ENCODE peak calls at places on chromosomes 11 and 22, in eight cellular contexts. X is tibial nerve, Q is ovary, J is adipocyte, Y is H1, V is GM23248, U is mammary epithelial cell, O is upper lobe of right lung. H is an unnamed sample. For H3K4me1, H3K36me3 and H3K9me3, the result is how much of the 10 kb centered on the place peaks cover.

GRCh38 chr22:46542011-46542985 is 4.9 kb upstream of the CELSR1 start:
- DNase-seq in X (peak), Q (peak), J (peak), Y (no peak), V (peak), U (peak), O (peak), H (peak)

GRCh38 chr22:21726650-21727049 is 8.9 kb downstream of the YPEL1 start:
- DNase-seq in X (no peak), Q (no peak), J (no peak), Y (peak), V (no peak), U (no peak), O (no peak), H (no peak)

GRCh38 chr22:39433476-39434242 is 23.2 kb upstream of the MGAT3 start:
- DNase-seq in X (no peak), Q (no peak), J (no peak), Y (no peak), V (no peak), U (no peak), O (no peak), H (no peak)

GRCh38 chr22:38755911-38756532 is at the start of gene SUN2:
- DNase-seq in X (peak), Q (peak), J (peak), Y (no peak), V (peak), U (peak), O (peak), H (peak)

GRCh38 chr11:95242990-95243590 is 12.1 kb upstream of the SESN3 start:
- DNase-seq in X (no peak), Q (no peak), J (peak), Y (no peak), V (no peak), U (no peak), O (no peak), H (no peak)

GRCh38 chr22:46830001-46830715 is 67.7 kb downstream of the TBC1D22A start:
- DNase-seq in X (peak), Q (no peak), J (peak), Y (no peak), V (peak), U (peak), O (peak), H (no peak)

GRCh38 chr11:3139481-3140290 is 25.4 kb downstream of the OSBPL5 start:
- DNase-seq in X (no peak), Q (no peak), J (no peak), Y (no peak), V (no peak), U (no peak), O (no peak), H (no peak)

GRCh38 chr11:114121138-114121537 is 61.6 kb downstream of the ZBTB16 start:
- DNase-seq in X (no peak), Q (no peak), J (no peak), Y (no peak), V (no peak), U (no peak), O (no peak), H (no peak)

GRCh38 chr11:73343076-73343833 is 32.9 kb upstream of the RELT start:
- DNase-seq in X (no peak), Q (no peak), J (no peak), Y (no peak), V (no peak), U (no peak), O (no peak), H (no peak)

GRCh38 chr11:47448566-47449427 is at the start of gene RAPSN:
- DNase-seq in X (no peak), Q (no peak), J (no peak), Y (no peak), V (no peak), U (no peak), O (no peak), H (no peak)

GRCh38 chr22:47419239-47419638 is 656.8 kb downstream of the TBC1D22A start:
- DNase-seq in X (no peak), Q (no peak), J (no peak), Y (no peak), V (no peak), U (no peak), O (no peak), H (no peak)

GRCh38 chr22:42261266-42261665 is 9.2 kb downstream of the TCF20 start:
- DNase-seq in X (no peak), Q (no peak), J (peak), Y (no peak), V (peak), U (no peak), O (no peak), H (no peak)

GRCh38 chr11:17952487-17952886 is 60.4 kb downstream of the SERGEF start:
- DNase-seq in X (no peak), Q (no peak), J (no peak), Y (no peak), V (no peak), U (no peak), O (no peak), H (no peak)

GRCh38 chr11:22685111-22685510 is 18.7 kb downstream of the GAS2 start:
- DNase-seq in X (no peak), Q (no peak), J (no peak), Y (no peak), V (no peak), U (no peak), O (no peak), H (no peak)

GRCh38 chr11:123316003-123316402 is 114.1 kb upstream of the GRAMD1B start:
- DNase-seq in X (no peak), Q (no peak), J (no peak), Y (no peak), V (no peak), U (no peak), O (no peak), H (no peak)

GRCh38 chr11:43397251-43397650 is 38.5 kb downstream of the TTC17 start:
- DNase-seq in X (no peak), Q (no peak), J (no peak), Y (no peak), V (peak), U (no peak), O (no peak), H (no peak)

GRCh38 chr11:28089378-28089777 is 18.6 kb downstream of the KIF18A start:
- DNase-seq in X (no peak), Q (no peak), J (no peak), Y (no peak), V (no peak), U (no peak), O (no peak), H (no peak)

GRCh38 chr11:16669799-16670415 is 68.5 kb upstream of the C11orf58 start:
- DNase-seq in X (no peak), Q (no peak), J (peak), Y (peak), V (no peak), U (peak), O (no peak), H (no peak)

GRCh38 chr11:31493235-31493634 is 16.2 kb downstream of the IMMP1L start:
- DNase-seq in X (no peak), Q (no peak), J (no peak), Y (no peak), V (no peak), U (no peak), O (no peak), H (no peak)

GRCh38 chr11:31492320-31492913 is 17.0 kb downstream of the IMMP1L start:
- DNase-seq in X (no peak), Q (no peak), J (peak), Y (no peak), V (peak), U (peak), O (no peak), H (no peak)

GRCh38 chr11:31487848-31488247 is 21.6 kb downstream of the IMMP1L start:
- DNase-seq in X (no peak), Q (no peak), J (peak), Y (no peak), V (peak), U (peak), O (no peak), H (no peak)
- H3K4me1 ChIP-seq in X (under half), Q (under half), J (under half), Y (under half), V (under half), U (under half), O (under half), H (under half)

GRCh38 chr22:17873804-17874203 is 99.5 kb upstream of the BID start:
- DNase-seq in X (no peak), Q (peak), J (no peak), Y (no peak), V (no peak), U (no peak), O (no peak), H (no peak)

GRCh38 chr22:17875631-17876030 is 101.4 kb upstream of the BID start:
- DNase-seq in X (no peak), Q (peak), J (no peak), Y (no peak), V (no peak), U (no peak), O (no peak), H (no peak)

GRCh38 chr22:17875156-17875555 is 100.9 kb upstream of the BID start:
- DNase-seq in X (no peak), Q (peak), J (no peak), Y (no peak), V (no peak), U (no peak), O (no peak), H (no peak)

GRCh38 chr22:17873116-17873515 is 98.8 kb upstream of the BID start:
- DNase-seq in X (no peak), Q (peak), J (no peak), Y (no peak), V (no peak), U (no peak), O (no peak), H (no peak)

DNA sequence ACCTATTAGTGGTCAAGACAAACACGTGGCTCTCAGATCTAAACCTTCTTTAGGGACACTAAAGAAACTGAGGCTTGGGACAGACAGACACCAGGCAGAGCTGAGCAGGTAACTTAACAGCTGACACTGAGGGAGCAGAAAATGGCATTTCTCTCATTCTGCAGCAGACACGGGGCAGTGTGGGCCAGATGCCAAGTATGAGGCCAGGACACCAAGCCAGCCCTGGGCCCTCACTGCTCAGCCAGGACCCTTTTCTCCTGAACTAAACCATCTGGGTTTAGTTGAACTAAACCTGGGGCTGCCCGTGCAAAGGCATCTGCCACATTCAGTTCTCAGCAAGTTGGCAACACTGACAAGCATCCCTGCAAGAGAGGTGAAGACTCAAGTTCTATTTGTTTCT is 100.0 kb upstream of the BID start:
- DNase-seq in X (no peak), Q (peak), J (no peak), Y (no peak), V (no peak), U (no peak), O (no peak), H (no peak)
- H3K36me3 ChIP-seq in X (under half), Q (under half), J (half or more), Y (under half), V (under half), U (under half), O (under half), H (under half)

GRCh38 chr22:48975886-48976285 is 851.8 kb downstream of the BRD1 start:
- DNase-seq in X (no peak), Q (no peak), J (no peak), Y (no peak), V (no peak), U (no peak), O (no peak), H (no peak)
- H3K9me3 ChIP-seq in X (under half), Q (under half), J (under half), Y (under half), V (under half), U (under half), O (under half), H (under half)

GRCh38 chr11:63890368-63890767 is 26.6 kb downstream of the RCOR2 start:
- DNase-seq in X (no peak), Q (no peak), J (no peak), Y (no peak), V (no peak), U (no peak), O (no peak), H (no peak)
- H3K4me1 ChIP-seq in X (half or more), Q (under half), J (under half), Y (under half), V (under half), U (under half), O (under half), H (half or more)

GRCh38 chr11:34460335-34460734 is 21.6 kb downstream of the CAT start:
- DNase-seq in X (no peak), Q (no peak), J (no peak), Y (no peak), V (no peak), U (no peak), O (no peak), H (no peak)

GRCh38 chr11:34461215-34461614 is 22.5 kb downstream of the CAT start:
- DNase-seq in X (no peak), Q (no peak), J (no peak), Y (no peak), V (no peak), U (no peak), O (no peak), H (no peak)

GRCh38 chr11:34468209-34468841 is 29.6 kb downstream of the CAT start:
- DNase-seq in X (no peak), Q (no peak), J (peak), Y (peak), V (peak), U (peak), O (no peak), H (peak)

GRCh38 chr11:34466802-34467488 is 28.2 kb downstream of the CAT start:
- DNase-seq in X (no peak), Q (no peak), J (no peak), Y (no peak), V (peak), U (no peak), O (no peak), H (no peak)

GRCh38 chr11:34464591-34465036 is 25.9 kb downstream of the CAT start:
- DNase-seq in X (no peak), Q (no peak), J (no peak), Y (no peak), V (no peak), U (no peak), O (no peak), H (no peak)
- H3K36me3 ChIP-seq in X (under half), Q (under half), J (half or more), Y (under half), V (half or more), U (under half), O (half or more), H (half or more)

DNA sequence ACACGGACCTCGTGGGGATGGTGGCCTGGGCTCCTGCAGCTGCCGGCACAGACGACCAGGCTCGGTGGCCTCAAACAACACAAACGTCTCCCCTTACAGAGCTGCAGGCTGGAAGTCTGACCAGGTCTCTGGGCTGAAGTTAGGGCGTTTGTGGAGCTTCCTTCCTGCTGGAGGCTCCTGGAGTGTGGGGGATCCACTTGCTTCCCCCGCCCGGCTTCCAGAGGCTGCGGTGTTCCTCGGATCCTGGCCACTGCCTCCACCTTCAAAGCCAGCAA is 313.5 kb downstream of the CTTN start:
- DNase-seq in X (no peak), Q (no peak), J (no peak), Y (no peak), V (no peak), U (no peak), O (peak), H (no peak)
- H3K9me3 ChIP-seq in X (under half), Q (under half), J (under half), Y (under half), V (under half), U (under half), O (under half), H (under half)

GRCh38 chr22:23361676-23362075 is 181.4 kb downstream of the BCR start:
- DNase-seq in X (no peak), Q (no peak), J (no peak), Y (no peak), V (no peak), U (no peak), O (no peak), H (no peak)
- H3K4me1 ChIP-seq in X (under half), Q (under half), J (under half), Y (under half), V (under half), U (under half), O (under half), H (under half)

GRCh38 chr11:8640305-8640932 is 42.0 kb downstream of the TRIM66 start:
- DNase-seq in X (no peak), Q (no peak), J (no peak), Y (no peak), V (no peak), U (no peak), O (no peak), H (no peak)
- H3K36me3 ChIP-seq in X (under half), Q (under half), J (half or more), Y (under half), V (under half), U (under half), O (half or more), H (half or more)

GRCh38 chr11:128707671-128708070 is 13.8 kb downstream of the FLI1 start:
- DNase-seq in X (no peak), Q (no peak), J (peak), Y (no peak), V (peak), U (peak), O (no peak), H (no peak)
- H3K9me3 ChIP-seq in X (under half), Q (under half), J (under half), Y (under half), V (under half), U (under half), O (under half), H (under half)

GRCh38 chr22:19119949-19120348 is 2.3 kb downstream of the DGCR2 start:
- DNase-seq in X (no peak), Q (no peak), J (no peak), Y (no peak), V (no peak), U (no peak), O (no peak), H (no peak)
- H3K4me1 ChIP-seq in X (half or more), Q (under half), J (under half), Y (under half), V (under half), U (under half), O (half or more), H (half or more)